ENCODE peak calls at places on chromosomes 7 and 10, in six cellular contexts. L, C, W, U, H and N are unnamed samples.

GRCh38 chr7:99142727-99143521 is 984 bp downstream of the SMURF1 start:
- DNase-seq in H (peak; percentile 75), C (peak; percentile 92), U (peak; percentile 89), W (peak; percentile 32), L (peak; percentile 87), N (peak; percentile 59)

GRCh38 chr10:68955414-68955785 is 570 bp upstream of the DDX21 start:
- DNase-seq in U (no peak), C (peak; percentile 19), H (no peak), L (peak; percentile 13), W (no peak), N (no peak)

GRCh38 chr10:90418869-90419652 is 438.8 kb downstream of the HTR7 start:
- DNase-seq in U (peak; percentile 92), H (no peak), C (no peak), L (no peak), W (no peak), N (no peak)

GRCh38 chr10:31689233-31689632 is 239.4 kb downstream of the ARHGAP12 start:
- DNase-seq in H (no peak), U (no peak), L (no peak), C (no peak), W (no peak), N (no peak)

GRCh38 chr7:37033141-37033540 is 308.8 kb upstream of the AOAH start:
- DNase-seq in W (no peak), U (no peak), L (no peak), H (no peak), C (no peak), N (no peak)

GRCh38 chr10:110215286-110215685 is 7.9 kb downstream of the MXI1 start:
- DNase-seq in C (no peak), U (no peak), H (no peak), W (no peak), L (no peak), N (no peak)

GRCh38 chr7:142542938-142543337 is 206.3 kb upstream of the PRSS1 start:
- DNase-seq in C (no peak), U (peak; percentile 72), H (no peak), L (no peak), W (no peak), N (no peak)

GRCh38 chr10:46518028-46518725 is 38.3 kb downstream of the GPRIN2 start:
- DNase-seq in U (no peak), C (no peak), L (no peak), W (no peak), H (no peak), N (no peak)

GRCh38 chr7:81053623-81054022 is 134.8 kb upstream of the SEMA3C start:
- DNase-seq in L (no peak), W (no peak), C (no peak), U (peak; percentile 41), H (no peak), N (no peak)

GRCh38 chr7:99036531-99037175 is 107.3 kb downstream of the SMURF1 start:
- DNase-seq in C (peak; percentile 51), U (peak; percentile 75), H (no peak), L (peak; percentile 51), W (peak; percentile 9), N (no peak)

GRCh38 chr7:94274828-94275227 is 119.9 kb upstream of the COL1A2 start:
- DNase-seq in H (no peak), U (no peak), C (no peak), L (no peak), W (no peak), N (no peak)

GRCh38 chr7:22718200-22718711 is 8.7 kb upstream of the IL6 start:
- DNase-seq in U (peak; percentile 95), H (no peak), L (no peak), C (no peak), W (no peak), N (no peak)

GRCh38 chr7:124452176-124452575 is 313.4 kb downstream of the GPR37 start:
- DNase-seq in W (no peak), L (no peak), U (no peak), H (no peak), C (no peak), N (no peak)